ENCODE peak calls at places on chromosome 1, in six cellular contexts. D is neural progenitor cell, Z is GM23338, N is PC-3, F is HCT116, O is SK-N-SH. Q is an unnamed sample. For H3K4me1, the result is how much of the 10 kb centered on the place peaks cover.

GRCh38 chr1:183043254-183043653 is 20.0 kb downstream of the LAMC1 start:
- DNase-seq in O (no peak), D (no peak), N (no peak), F (no peak), Z (no peak), Q (no peak)

GRCh38 chr1:162552684-162553252 is 8.8 kb upstream of the UAP1 start:
- DNase-seq in Z (no peak), N (peak), D (no peak), O (no peak), F (no peak), Q (no peak)

GRCh38 chr1:164765557-164765956 is 206.6 kb downstream of the PBX1 start:
- DNase-seq in O (no peak), Z (no peak), F (no peak), D (no peak), N (peak), Q (no peak)

GRCh38 chr1:62321438-62321837 is 2.2 kb upstream of the KANK4 start:
- DNase-seq in N (peak), F (peak), D (no peak), Z (no peak), O (no peak), Q (peak)

GRCh38 chr1:12600335-12600734 is 17.7 kb downstream of the DHRS3 start:
- DNase-seq in F (no peak), O (no peak), N (no peak), Z (no peak), D (no peak), Q (no peak)

GRCh38 chr1:205934788-205935187 is 8.5 kb downstream of the SLC26A9 start:
- DNase-seq in D (no peak), Z (no peak), N (peak), O (no peak), F (no peak), Q (no peak)

GRCh38 chr1:239858058-239858457 is 233.6 kb upstream of the FMN2 start:
- DNase-seq in N (peak), O (no peak), D (peak), F (no peak), Z (no peak), Q (no peak)

GRCh38 chr1:211648980-211649934 is 26.2 kb downstream of the NEK2 start:
- DNase-seq in O (peak), N (peak), Z (no peak), D (no peak), F (no peak), Q (peak)

GRCh38 chr1:50183734-50184133 is 75.0 kb downstream of the ELAVL4 start:
- DNase-seq in O (peak), D (no peak), N (no peak), Z (no peak), F (no peak), Q (no peak)

GRCh38 chr1:183551924-183552323 is 38.3 kb downstream of the NCF2 start:
- DNase-seq in Z (no peak), D (no peak), O (no peak), N (no peak), F (no peak), Q (no peak)

GRCh38 chr1:233790662-233791371 is 113.7 kb upstream of the SLC35F3 start:
- DNase-seq in N (peak), F (peak), O (peak), Z (peak), D (peak), Q (peak)

GRCh38 chr1:226642421-226642820 is 93.9 kb downstream of the STUM start:
- DNase-seq in Z (no peak), D (no peak), F (no peak), O (no peak), N (no peak), Q (no peak)

GRCh38 chr1:14881775-14882672 is 271.5 kb upstream of the TMEM51 start:
- DNase-seq in F (no peak), D (no peak), O (no peak), Z (no peak), N (no peak), Q (peak)

DNA sequence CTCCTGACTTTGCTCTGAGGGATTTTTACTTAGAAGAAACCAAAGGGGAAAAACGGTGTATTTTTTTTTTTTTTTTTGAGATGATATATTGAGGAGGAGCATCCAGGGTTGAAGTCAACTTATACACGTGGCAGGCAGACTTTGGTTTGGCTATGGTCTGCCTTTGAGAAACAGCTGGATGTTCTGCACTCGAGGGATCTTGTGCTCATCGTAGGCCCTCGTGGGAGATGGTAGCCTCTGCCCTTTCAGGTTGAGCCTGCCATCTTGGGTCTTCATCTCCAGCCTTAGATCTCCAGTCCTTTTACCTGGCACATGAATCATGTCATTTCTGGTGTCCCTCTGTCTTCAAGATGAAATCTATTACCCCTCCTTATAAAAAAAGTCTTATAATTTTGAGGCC is 67.1 kb upstream of the UBE2U start:
- DNase-seq in D (no peak), F (no peak), Z (no peak), N (no peak), O (no peak), Q (no peak)
- TF ChIP-seq EZH2phosphoT487 in D (no peak), F (no peak), Z (no peak), N (no peak), O (no peak), Q (no peak)

GRCh38 chr1:200558866-200559459 is 61.6 kb downstream of the KIF14 start:
- DNase-seq in Z (peak), N (peak), D (peak), F (peak), O (peak), Q (peak)
- TF ChIP-seq CTCF in Z (peak), N (peak), D (peak), F (peak), O (peak), Q (peak)

GRCh38 chr1:38598118-38598517 is 261.5 kb downstream of the RRAGC start:
- DNase-seq in Z (no peak), F (no peak), N (no peak), D (no peak), O (no peak), Q (no peak)
- H3K4me1 ChIP-seq in Z (under half), F (under half), N (under half), D (under half), O (under half), Q (under half)

GRCh38 chr1:31760901-31761470 is 3.2 kb downstream of the ADGRB2 start:
- DNase-seq in F (no peak), N (peak), D (peak), Z (peak), O (peak), Q (peak)

GRCh38 chr1:31757989-31758388 is 6.2 kb downstream of the ADGRB2 start:
- DNase-seq in O (no peak), F (no peak), Z (no peak), D (no peak), N (no peak), Q (no peak)

GRCh38 chr1:31757204-31757679 is 6.9 kb downstream of the ADGRB2 start:
- DNase-seq in F (no peak), Z (no peak), D (no peak), N (no peak), O (peak), Q (no peak)

GRCh38 chr1:31760422-31760900 is 3.7 kb downstream of the ADGRB2 start:
- DNase-seq in O (peak), N (peak), D (peak), F (no peak), Z (peak), Q (peak)

DNA sequence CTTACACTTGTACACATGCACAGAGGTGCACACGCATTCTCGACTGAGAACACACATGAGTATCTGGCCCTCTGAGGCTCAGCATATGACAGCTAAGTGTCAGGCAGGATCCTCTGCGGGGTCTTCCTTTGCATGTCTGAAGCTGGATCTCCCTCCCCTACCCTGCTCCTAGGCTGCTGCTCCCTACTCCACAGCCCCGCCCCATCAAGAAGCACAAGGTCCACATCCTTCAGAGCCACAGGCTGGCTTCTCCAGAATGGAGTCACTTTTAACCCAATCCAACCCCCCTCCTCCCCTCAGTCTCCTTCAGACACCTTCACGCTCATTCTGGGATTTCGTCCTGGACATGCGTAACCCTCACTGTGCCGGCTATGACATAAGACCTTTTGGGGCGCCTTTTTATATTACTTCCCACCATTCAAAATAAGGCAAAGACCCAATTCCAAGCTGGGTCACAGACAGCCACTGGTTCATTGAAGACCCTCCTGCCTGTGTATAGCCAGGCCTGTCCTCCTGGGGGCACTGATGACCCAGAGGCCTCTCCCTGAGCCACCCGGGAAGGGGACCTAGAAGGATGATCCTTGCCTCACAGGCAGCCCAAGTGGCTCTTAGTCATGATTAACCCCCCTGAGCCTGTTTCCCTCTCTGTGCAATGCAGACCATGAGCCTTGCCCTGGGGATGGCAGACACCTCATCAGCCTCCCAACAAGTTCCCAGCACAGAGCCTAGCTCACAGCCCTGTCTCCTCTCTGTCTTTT is 4.7 kb downstream of the ADGRB2 start:
- DNase-seq in N (no peak), F (no peak), D (peak), O (peak), Z (peak), Q (peak)
- TF ChIP-seq EZH2phosphoT487 in N (no peak), F (no peak), D (no peak), O (no peak), Z (no peak), Q (no peak)

Q was measured in hepatocyte.